ENCODE peak calls at places on chromosomes 7 and 10, in eight cellular contexts. One of them, this sample, is unnamed.

GRCh38 chr7:1151156-1151555 is 8.8 kb downstream of the ZFAND2A start:
- DNase-seq in IMR-90: no peak
- DNase-seq in GM23338: no peak
- DNase-seq in bronchial epithelial cell: no peak
- DNase-seq in fibroblast of the aortic adventitia: no peak
- DNase-seq in testis: no peak
- DNase-seq in coronary artery: no peak
- DNase-seq in cardiac muscle cell: no peak
- DNase-seq in this sample: no peak

GRCh38 chr7:36075561-36075960 is 77.5 kb upstream of the EEPD1 start:
- DNase-seq in IMR-90: no peak
- DNase-seq in GM23338: no peak
- DNase-seq in bronchial epithelial cell: no peak
- DNase-seq in fibroblast of the aortic adventitia: peak; percentile 4
- DNase-seq in testis: no peak
- DNase-seq in coronary artery: peak; percentile 22
- DNase-seq in cardiac muscle cell: no peak
- DNase-seq in this sample: no peak

GRCh38 chr10:14074062-14074884 is 256.5 kb downstream of the FRMD4A start:
- DNase-seq in IMR-90: peak; percentile 100
- DNase-seq in GM23338: peak; percentile 41
- DNase-seq in bronchial epithelial cell: peak; percentile 100
- DNase-seq in fibroblast of the aortic adventitia: peak; percentile 100
- DNase-seq in testis: peak; percentile 43
- DNase-seq in coronary artery: peak; percentile 94
- DNase-seq in cardiac muscle cell: peak; percentile 99
- DNase-seq in this sample: no peak

GRCh38 chr7:158614695-158615094 is 27.1 kb upstream of the PTPRN2 start:
- DNase-seq in IMR-90: peak; percentile 78
- DNase-seq in GM23338: no peak
- DNase-seq in bronchial epithelial cell: peak; percentile 27
- DNase-seq in fibroblast of the aortic adventitia: peak; percentile 70
- DNase-seq in testis: no peak
- DNase-seq in coronary artery: no peak
- DNase-seq in cardiac muscle cell: peak; percentile 46
- DNase-seq in this sample: no peak

GRCh38 chr7:131501422-131501821 is 55.0 kb downstream of the PODXL start:
- DNase-seq in IMR-90: peak; percentile 92
- DNase-seq in GM23338: no peak
- DNase-seq in bronchial epithelial cell: peak; percentile 39
- DNase-seq in fibroblast of the aortic adventitia: peak; percentile 43
- DNase-seq in testis: no peak
- DNase-seq in coronary artery: no peak
- DNase-seq in cardiac muscle cell: peak; percentile 65
- DNase-seq in this sample: no peak

GRCh38 chr7:82549616-82550285 is 106.2 kb upstream of the CACNA2D1 start:
- DNase-seq in IMR-90: no peak
- DNase-seq in GM23338: no peak
- DNase-seq in bronchial epithelial cell: no peak
- DNase-seq in fibroblast of the aortic adventitia: peak; percentile 12
- DNase-seq in testis: no peak
- DNase-seq in coronary artery: no peak
- DNase-seq in cardiac muscle cell: no peak
- DNase-seq in this sample: no peak

GRCh38 chr7:135692055-135692454 is 29.7 kb downstream of the STMP1 start:
- DNase-seq in IMR-90: peak; percentile 57
- DNase-seq in GM23338: no peak
- DNase-seq in bronchial epithelial cell: no peak
- DNase-seq in fibroblast of the aortic adventitia: no peak
- DNase-seq in testis: no peak
- DNase-seq in coronary artery: no peak
- DNase-seq in cardiac muscle cell: no peak
- DNase-seq in this sample: no peak

GRCh38 chr7:131933890-131934289 is 377.5 kb upstream of the PODXL start:
- DNase-seq in IMR-90: no peak
- DNase-seq in GM23338: no peak
- DNase-seq in bronchial epithelial cell: peak; percentile 21
- DNase-seq in fibroblast of the aortic adventitia: no peak
- DNase-seq in testis: no peak
- DNase-seq in coronary artery: no peak
- DNase-seq in cardiac muscle cell: no peak
- DNase-seq in this sample: no peak

GRCh38 chr10:17348111-17349008 is 106.0 kb downstream of the ST8SIA6 start:
- DNase-seq in IMR-90: peak; percentile 79
- DNase-seq in GM23338: peak; percentile 43
- DNase-seq in bronchial epithelial cell: peak; percentile 92
- DNase-seq in fibroblast of the aortic adventitia: peak; percentile 86
- DNase-seq in testis: peak; percentile 78
- DNase-seq in coronary artery: peak; percentile 84
- DNase-seq in cardiac muscle cell: peak; percentile 90
- DNase-seq in this sample: peak; percentile 26

GRCh38 chr10:62491597-62491996 is 117.4 kb downstream of the ZNF365 start:
- DNase-seq in IMR-90: no peak
- DNase-seq in GM23338: no peak
- DNase-seq in bronchial epithelial cell: peak; percentile 55
- DNase-seq in fibroblast of the aortic adventitia: peak; percentile 22
- DNase-seq in testis: no peak
- DNase-seq in coronary artery: no peak
- DNase-seq in cardiac muscle cell: peak; percentile 65
- DNase-seq in this sample: no peak

GRCh38 chr10:62496925-62497324 is 122.8 kb downstream of the ZNF365 start:
- DNase-seq in IMR-90: no peak
- DNase-seq in GM23338: no peak
- DNase-seq in bronchial epithelial cell: no peak
- DNase-seq in fibroblast of the aortic adventitia: no peak
- DNase-seq in testis: no peak
- DNase-seq in coronary artery: no peak
- DNase-seq in cardiac muscle cell: peak; percentile 6
- DNase-seq in this sample: no peak

GRCh38 chr10:62492870-62493180 is 118.7 kb downstream of the ZNF365 start:
- DNase-seq in IMR-90: no peak
- DNase-seq in GM23338: no peak
- DNase-seq in bronchial epithelial cell: no peak
- DNase-seq in fibroblast of the aortic adventitia: no peak
- DNase-seq in testis: no peak
- DNase-seq in coronary artery: no peak
- DNase-seq in cardiac muscle cell: peak; percentile 8
- DNase-seq in this sample: no peak

DNA sequence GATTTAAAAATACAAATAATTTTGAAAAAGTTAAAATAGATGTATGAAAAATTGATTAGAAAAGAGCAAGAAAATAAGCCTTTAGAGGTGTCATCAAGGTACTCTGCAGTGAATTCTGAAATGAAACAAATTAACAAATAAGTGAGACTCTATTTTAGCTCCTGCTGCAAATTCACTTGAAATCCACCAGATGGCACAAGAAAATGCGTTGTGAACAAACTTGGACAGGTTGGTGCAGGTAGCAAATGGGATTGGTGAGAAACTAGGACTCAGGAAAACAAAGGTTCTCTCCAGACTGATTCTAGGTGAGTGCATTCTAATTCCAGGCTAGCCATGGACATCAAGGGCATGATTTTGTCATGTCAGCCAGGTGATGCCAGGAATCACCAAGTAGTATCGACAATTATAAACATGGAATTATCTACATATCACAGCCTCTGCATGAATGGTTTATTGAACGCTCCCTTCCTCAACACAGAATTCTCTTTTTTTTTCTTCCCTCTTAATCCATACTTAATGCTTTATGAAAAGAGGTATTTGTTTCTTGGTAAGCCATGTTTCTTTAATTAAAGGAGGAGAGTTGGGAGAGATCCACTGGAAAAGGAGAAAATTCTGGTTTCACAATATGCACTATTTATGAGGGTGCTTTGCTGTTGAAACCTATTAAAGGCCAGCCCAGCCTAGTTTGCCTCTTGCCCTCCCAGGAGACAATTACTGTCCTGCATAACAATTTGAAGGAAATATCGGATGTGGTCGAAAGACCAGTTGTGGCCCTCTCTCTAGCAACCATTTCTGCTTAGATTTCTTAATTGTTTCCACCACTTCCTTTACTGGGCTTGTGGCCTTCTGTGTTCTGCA is 118.1 kb downstream of the ZNF365 start:
- DNase-seq in IMR-90: peak; percentile 25
- DNase-seq in GM23338: peak; percentile 66
- DNase-seq in bronchial epithelial cell: peak; percentile 79
- DNase-seq in fibroblast of the aortic adventitia: peak; percentile 54
- DNase-seq in testis: no peak
- DNase-seq in coronary artery: no peak
- DNase-seq in cardiac muscle cell: peak; percentile 50
- DNase-seq in this sample: no peak
- TF ChIP-seq CTCF in IMR-90: peak; percentile 51
- TF ChIP-seq CTCF in GM23338: peak; percentile 77
- TF ChIP-seq CTCF in bronchial epithelial cell: peak; percentile 52
- TF ChIP-seq CTCF in fibroblast of the aortic adventitia: peak; percentile 64
- TF ChIP-seq CTCF in testis: no peak
- TF ChIP-seq CTCF in coronary artery: no peak
- TF ChIP-seq CTCF in cardiac muscle cell: peak; percentile 64
- TF ChIP-seq CTCF in this sample: peak; percentile 10

DNA sequence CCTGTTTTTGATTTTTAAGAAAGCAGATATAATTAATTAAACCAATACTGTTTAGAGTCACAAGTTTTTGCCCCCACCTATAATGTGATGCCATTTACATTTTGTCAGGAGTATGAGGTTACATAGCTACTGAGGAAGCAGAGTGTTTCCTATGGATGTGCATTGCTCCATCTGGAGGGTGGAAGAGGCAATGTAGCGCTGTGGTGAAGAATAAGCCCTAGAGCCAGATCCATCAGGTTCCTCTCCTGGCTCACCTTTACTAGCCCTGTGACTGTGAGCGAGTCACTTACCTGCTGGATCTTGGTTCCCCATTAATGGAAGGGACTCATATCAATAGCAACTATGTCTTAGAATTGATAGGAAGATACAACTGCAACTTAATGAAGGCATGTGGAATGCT is 216.0 kb downstream of the GPAM start:
- DNase-seq in IMR-90: no peak
- DNase-seq in GM23338: peak; percentile 13
- DNase-seq in bronchial epithelial cell: peak; percentile 1
- DNase-seq in fibroblast of the aortic adventitia: no peak
- DNase-seq in testis: no peak
- DNase-seq in coronary artery: no peak
- DNase-seq in cardiac muscle cell: no peak
- DNase-seq in this sample: no peak
- TF ChIP-seq CTCF in IMR-90: no peak
- TF ChIP-seq CTCF in GM23338: peak; percentile 48
- TF ChIP-seq CTCF in bronchial epithelial cell: no peak
- TF ChIP-seq CTCF in fibroblast of the aortic adventitia: no peak
- TF ChIP-seq CTCF in testis: no peak
- TF ChIP-seq CTCF in coronary artery: no peak
- TF ChIP-seq CTCF in cardiac muscle cell: no peak
- TF ChIP-seq CTCF in this sample: no peak

DNA sequence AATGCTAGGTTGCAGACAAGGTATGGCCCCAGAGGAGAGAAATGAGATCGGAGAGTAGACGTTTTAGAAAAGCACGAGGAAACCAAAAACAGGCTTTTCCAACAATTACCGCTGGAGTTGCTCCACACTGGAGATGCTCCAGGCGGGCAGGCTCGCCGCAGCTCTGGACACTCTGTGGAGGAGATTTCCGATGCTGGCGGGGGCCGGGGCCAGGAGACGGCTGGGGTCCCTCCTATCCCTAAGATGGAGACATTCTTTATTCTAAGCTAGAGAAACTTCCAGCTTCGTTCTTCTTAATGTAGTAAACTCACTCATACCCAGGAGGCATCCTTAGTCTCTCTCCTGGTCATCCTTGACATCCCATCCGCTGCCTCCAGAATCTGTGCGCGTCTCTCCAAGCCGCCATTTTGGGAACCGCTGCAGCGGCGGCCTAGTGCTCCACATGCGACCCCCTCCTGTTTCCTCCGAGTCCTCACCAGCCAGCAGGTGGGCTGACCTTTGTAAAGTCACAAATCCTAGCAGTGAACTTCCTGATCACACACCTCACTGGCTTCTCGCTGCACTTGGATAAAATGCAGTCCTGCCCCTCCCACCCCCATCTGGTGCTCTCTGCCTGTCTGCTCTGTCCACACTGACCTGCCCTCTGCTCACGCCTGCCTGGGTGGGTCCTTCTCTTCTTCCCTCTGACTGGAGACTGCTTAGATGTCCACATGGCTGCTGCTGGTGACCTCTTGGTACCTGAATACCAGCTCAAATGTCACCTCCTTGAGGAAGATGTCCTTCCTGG is 11.9 kb downstream of the PYROXD2 start:
- DNase-seq in IMR-90: no peak
- DNase-seq in GM23338: no peak
- DNase-seq in bronchial epithelial cell: no peak
- DNase-seq in fibroblast of the aortic adventitia: no peak
- DNase-seq in testis: peak; percentile 42
- DNase-seq in coronary artery: no peak
- DNase-seq in cardiac muscle cell: no peak
- DNase-seq in this sample: no peak
- TF ChIP-seq CTCF in IMR-90: no peak
- TF ChIP-seq CTCF in GM23338: no peak
- TF ChIP-seq CTCF in bronchial epithelial cell: no peak
- TF ChIP-seq CTCF in fibroblast of the aortic adventitia: no peak
- TF ChIP-seq CTCF in testis: no peak
- TF ChIP-seq CTCF in coronary artery: no peak
- TF ChIP-seq CTCF in cardiac muscle cell: no peak
- TF ChIP-seq CTCF in this sample: no peak

GRCh38 chr7:28144266-28144665 is 36.3 kb downstream of the JAZF1 start:
- DNase-seq in IMR-90: no peak
- DNase-seq in GM23338: peak; percentile 64
- DNase-seq in bronchial epithelial cell: no peak
- DNase-seq in fibroblast of the aortic adventitia: no peak
- DNase-seq in testis: peak; percentile 51
- DNase-seq in coronary artery: no peak
- DNase-seq in cardiac muscle cell: no peak
- DNase-seq in this sample: no peak

GRCh38 chr7:28140964-28141363 is 39.6 kb downstream of the JAZF1 start:
- DNase-seq in IMR-90: no peak
- DNase-seq in GM23338: no peak
- DNase-seq in bronchial epithelial cell: no peak
- DNase-seq in fibroblast of the aortic adventitia: no peak
- DNase-seq in testis: no peak
- DNase-seq in coronary artery: no peak
- DNase-seq in cardiac muscle cell: no peak
- DNase-seq in this sample: no peak

GRCh38 chr7:28145931-28146330 is 34.7 kb downstream of the JAZF1 start:
- DNase-seq in IMR-90: no peak
- DNase-seq in GM23338: no peak
- DNase-seq in bronchial epithelial cell: no peak
- DNase-seq in fibroblast of the aortic adventitia: no peak
- DNase-seq in testis: no peak
- DNase-seq in coronary artery: no peak
- DNase-seq in cardiac muscle cell: no peak
- DNase-seq in this sample: no peak

GRCh38 chr7:28145090-28145626 is 35.4 kb downstream of the JAZF1 start:
- DNase-seq in IMR-90: no peak
- DNase-seq in GM23338: no peak
- DNase-seq in bronchial epithelial cell: peak; percentile 18
- DNase-seq in fibroblast of the aortic adventitia: no peak
- DNase-seq in testis: no peak
- DNase-seq in coronary artery: no peak
- DNase-seq in cardiac muscle cell: no peak
- DNase-seq in this sample: no peak

DNA sequence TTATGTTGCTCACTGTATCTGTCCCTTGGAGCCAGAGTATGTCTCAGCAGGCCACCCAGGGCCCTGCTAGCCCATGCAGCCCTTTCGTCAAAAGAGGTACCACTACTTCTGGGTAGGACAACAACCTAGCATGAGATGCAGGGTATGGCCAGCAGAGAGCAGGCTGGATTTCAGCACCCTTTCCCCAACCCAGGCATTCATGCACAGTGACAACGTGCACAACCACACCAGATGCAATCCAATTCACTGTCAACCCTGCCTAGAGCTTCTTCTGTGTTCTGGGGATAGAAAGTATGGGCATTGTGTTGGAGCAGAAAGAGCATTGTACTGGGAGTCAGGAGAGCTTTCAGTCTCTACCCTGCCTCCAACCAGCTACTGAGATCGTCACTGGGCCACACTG is 37.9 kb downstream of the JAZF1 start:
- DNase-seq in IMR-90: no peak
- DNase-seq in GM23338: no peak
- DNase-seq in bronchial epithelial cell: no peak
- DNase-seq in fibroblast of the aortic adventitia: no peak
- DNase-seq in testis: no peak
- DNase-seq in coronary artery: no peak
- DNase-seq in cardiac muscle cell: no peak
- DNase-seq in this sample: no peak
- TF ChIP-seq CTCF in IMR-90: no peak
- TF ChIP-seq CTCF in GM23338: peak; percentile 49
- TF ChIP-seq CTCF in bronchial epithelial cell: no peak
- TF ChIP-seq CTCF in fibroblast of the aortic adventitia: no peak
- TF ChIP-seq CTCF in testis: no peak
- TF ChIP-seq CTCF in coronary artery: no peak
- TF ChIP-seq CTCF in cardiac muscle cell: no peak
- TF ChIP-seq CTCF in this sample: no peak

This sample was measured in D721Med.